ENCODE peak calls at places on chromosomes 6 and 20, in five cellular contexts. K is stimulated activated naive CD8-positive, alpha-beta T cell treated with anti-CD3 and anti-CD28 coated beads, Interleukin-15, Interleukin-2, amounts not matched to agents 100 U/mL and 50 U/mL, for 24 hours; R is mucosa of descending colon; B is M059J; E is activated naive CD8-positive, alpha-beta T cell treated with anti-CD3 and anti-CD28 coated beads, Interleukin-2, amount 50 U/mL, for 16 hours. X is an unnamed sample.

GRCh38 chr6:140051521-140052455 is 677.3 kb upstream of the CITED2 start:
- DNase-seq in K (no peak), R (no peak), B (peak), E (no peak), X (peak)

GRCh38 chr20:59746155-59746554 is 141.8 kb downstream of the PHACTR3 start:
- DNase-seq in K (no peak), R (no peak), B (no peak), E (no peak), X (no peak)

GRCh38 chr20:54085910-54086309 is 15.5 kb upstream of the BCAS1 start:
- DNase-seq in K (no peak), R (no peak), B (peak), E (no peak), X (no peak)

GRCh38 chr6:168908166-168908565 is 345.5 kb downstream of the THBS2 start:
- DNase-seq in K (no peak), R (no peak), B (peak), E (no peak), X (peak)

GRCh38 chr20:34708621-34709043 is 4.5 kb downstream of the TP53INP2 start:
- DNase-seq in K (peak), R (peak), B (peak), E (no peak), X (peak)

GRCh38 chr20:56422824-56423189 is 10.7 kb downstream of the CASS4 start:
- DNase-seq in K (no peak), R (no peak), B (no peak), E (no peak), X (no peak)

GRCh38 chr20:3218307-3218988 is 9.2 kb downstream of the ITPA start:
- DNase-seq in K (peak), R (peak), B (no peak), E (peak), X (peak)

GRCh38 chr6:136085370-136086115 is 164.6 kb downstream of the MTFR2 start:
- DNase-seq in K (no peak), R (no peak), B (peak), E (no peak), X (peak)

GRCh38 chr6:4371207-4371921 is 236.0 kb upstream of the ECI2 start:
- DNase-seq in K (no peak), R (no peak), B (peak), E (no peak), X (peak)

GRCh38 chr6:30060982-30061765 is at the start of gene POLR1H:
- DNase-seq in K (peak), R (peak), B (peak), E (peak), X (peak)

GRCh38 chr6:155041781-155042279 is 46.7 kb downstream of the TIAM2 start:
- DNase-seq in K (no peak), R (no peak), B (no peak), E (no peak), X (no peak)

GRCh38 chr6:80769101-80769500 is 662.6 kb downstream of the BCKDHB start:
- DNase-seq in K (no peak), R (no peak), B (peak), E (no peak), X (no peak)

GRCh38 chr20:40687384-40688128 is 1.5 kb downstream of the MAFB start:
- DNase-seq in K (peak), R (peak), B (peak), E (no peak), X (peak)

GRCh38 chr6:43077981-43078411 is 1.9 kb downstream of the PTK7 start:
- DNase-seq in K (no peak), R (no peak), B (no peak), E (no peak), X (no peak)

GRCh38 chr6:91299544-91300491 is 712.9 kb upstream of the MAP3K7 start:
- DNase-seq in K (no peak), R (no peak), B (peak), E (no peak), X (peak)

GRCh38 chr6:144104898-144105487 is 9.6 kb upstream of the SF3B5 start:
- DNase-seq in K (peak), R (no peak), B (peak), E (peak), X (peak)

GRCh38 chr6:69974193-69974592 is 107.8 kb downstream of the COL19A1 start:
- DNase-seq in K (no peak), R (no peak), B (peak), E (no peak), X (peak)

GRCh38 chr6:111113731-111114438 is 26.6 kb downstream of the SLC16A10 start:
- DNase-seq in K (peak), R (no peak), B (peak), E (peak), X (peak)

GRCh38 chr20:38412877-38413577 is 22.1 kb downstream of the SNHG17 start:
- DNase-seq in K (no peak), R (no peak), B (no peak), E (no peak), X (no peak)

GRCh38 chr6:52106994-52107393 is 19.6 kb upstream of the PKHD1 start:
- DNase-seq in K (no peak), R (no peak), B (no peak), E (no peak), X (no peak)

GRCh38 chr6:150720774-150721233 is 121.1 kb downstream of the PLEKHG1 start:
- DNase-seq in K (no peak), R (no peak), B (peak), E (no peak), X (peak)

GRCh38 chr6:56652231-56652630 is 9.5 kb upstream of the DST start:
- DNase-seq in K (no peak), R (no peak), B (peak), E (no peak), X (no peak)

GRCh38 chr20:34896086-34896551 is 19.7 kb downstream of the ACSS2 start:
- DNase-seq in K (no peak), R (no peak), B (no peak), E (no peak), X (no peak)

GRCh38 chr6:54916858-54917257 is 70.3 kb downstream of the FAM83B start:
- DNase-seq in K (no peak), R (no peak), B (peak), E (no peak), X (peak)

GRCh38 chr6:40923860-40924259 is 115.2 kb downstream of the UNC5CL start:
- DNase-seq in K (no peak), R (no peak), B (no peak), E (no peak), X (no peak)

GRCh38 chr6:147156799-147157382 is 47.3 kb upstream of the STXBP5 start:
- DNase-seq in K (no peak), R (no peak), B (peak), E (no peak), X (no peak)

GRCh38 chr6:52049252-52050050 is 38.0 kb downstream of the PKHD1 start:
- DNase-seq in K (no peak), R (no peak), B (peak), E (no peak), X (peak)

GRCh38 chr20:41029150-41029872 is 689 bp downstream of the TOP1 start:
- DNase-seq in K (peak), R (peak), B (peak), E (no peak), X (peak)

GRCh38 chr6:6781172-6781876 is 192.8 kb downstream of the LY86 start:
- DNase-seq in K (no peak), R (no peak), B (peak), E (no peak), X (peak)

GRCh38 chr6:2498224-2498623 is 252.5 kb downstream of the MYLK4 start:
- DNase-seq in K (no peak), R (no peak), B (peak), E (no peak), X (peak)

GRCh38 chr20:23078351-23078993 is 7.7 kb downstream of the CD93 start:
- DNase-seq in K (no peak), R (no peak), B (peak), E (no peak), X (no peak)

GRCh38 chr6:87155272-87155919 is at the start of gene ZNF292:
- DNase-seq in K (peak), R (peak), B (peak), E (peak), X (peak)

GRCh38 chr6:53433617-53434285 is 85.0 kb upstream of the ELOVL5 start:
- DNase-seq in K (no peak), R (no peak), B (no peak), E (no peak), X (no peak)

GRCh38 chr6:27091661-27092315 is 155.7 kb upstream of the PRSS16 start:
- DNase-seq in K (peak), R (no peak), B (peak), E (no peak), X (peak)

GRCh38 chr6:62652692-62653328 is 366.8 kb upstream of the KHDRBS2 start:
- DNase-seq in K (no peak), R (no peak), B (peak), E (no peak), X (no peak)

GRCh38 chr6:31880616-31881015 is 1.8 kb upstream of the SLC44A4 start:
- DNase-seq in K (no peak), R (no peak), B (no peak), E (no peak), X (no peak)

GRCh38 chr6:124823240-124824105 is 138.8 kb upstream of the RNF217 start:
- DNase-seq in K (no peak), R (no peak), B (no peak), E (no peak), X (no peak)